ENCODE peak calls at places on chromosomes 16 and 17, in six cellular contexts. One of them, this sample, is unnamed.

GRCh38 chr16:23155445-23156049 is 6.3 kb upstream of the USP31 start:
- DNase-seq in HCT116: peak; percentile 21
- DNase-seq in foreskin keratinocyte: no peak
- DNase-seq in A549: peak; percentile 41
- DNase-seq in SJSA1: no peak
- DNase-seq in stomach: peak; percentile 44
- DNase-seq in this sample: no peak

GRCh38 chr16:68719993-68720489 is 17.1 kb upstream of the CDH1 start:
- DNase-seq in HCT116: no peak
- DNase-seq in foreskin keratinocyte: no peak
- DNase-seq in A549: no peak
- DNase-seq in SJSA1: no peak
- DNase-seq in stomach: no peak
- DNase-seq in this sample: no peak

GRCh38 chr16:66682271-66682670 is 14.3 kb downstream of the CMTM4 start:
- DNase-seq in HCT116: no peak
- DNase-seq in foreskin keratinocyte: no peak
- DNase-seq in A549: no peak
- DNase-seq in SJSA1: no peak
- DNase-seq in stomach: no peak
- DNase-seq in this sample: no peak

GRCh38 chr17:74998783-74999182 is 11.4 kb downstream of the CDR2L start:
- DNase-seq in HCT116: no peak
- DNase-seq in foreskin keratinocyte: no peak
- DNase-seq in A549: no peak
- DNase-seq in SJSA1: no peak
- DNase-seq in stomach: no peak
- DNase-seq in this sample: no peak

GRCh38 chr16:84524346-84524920 is 20.0 kb upstream of the MEAK7 start:
- DNase-seq in HCT116: no peak
- DNase-seq in foreskin keratinocyte: no peak
- DNase-seq in A549: no peak
- DNase-seq in SJSA1: no peak
- DNase-seq in stomach: no peak
- DNase-seq in this sample: no peak

GRCh38 chr17:45302649-45303173 is 14.1 kb downstream of the MAP3K14 start:
- DNase-seq in HCT116: no peak
- DNase-seq in foreskin keratinocyte: peak; percentile 35
- DNase-seq in A549: no peak
- DNase-seq in SJSA1: no peak
- DNase-seq in stomach: no peak
- DNase-seq in this sample: no peak

GRCh38 chr16:87086156-87086555 is 231.0 kb downstream of the C16orf95 start:
- DNase-seq in HCT116: no peak
- DNase-seq in foreskin keratinocyte: no peak
- DNase-seq in A549: no peak
- DNase-seq in SJSA1: peak; percentile 93
- DNase-seq in stomach: no peak
- DNase-seq in this sample: no peak

GRCh38 chr17:17959520-17960361 is 12.5 kb downstream of the TOM1L2 start:
- DNase-seq in HCT116: no peak
- DNase-seq in foreskin keratinocyte: no peak
- DNase-seq in A549: peak; percentile 56
- DNase-seq in SJSA1: no peak
- DNase-seq in stomach: no peak
- DNase-seq in this sample: no peak

GRCh38 chr16:53904533-53904932 is 200.6 kb downstream of the FTO start:
- DNase-seq in HCT116: no peak
- DNase-seq in foreskin keratinocyte: peak; percentile 36
- DNase-seq in A549: no peak
- DNase-seq in SJSA1: no peak
- DNase-seq in stomach: no peak
- DNase-seq in this sample: no peak

GRCh38 chr17:11264183-11264871 is 23.3 kb downstream of the SHISA6 start:
- DNase-seq in HCT116: peak; percentile 0
- DNase-seq in foreskin keratinocyte: no peak
- DNase-seq in A549: peak; percentile 49
- DNase-seq in SJSA1: no peak
- DNase-seq in stomach: no peak
- DNase-seq in this sample: no peak

GRCh38 chr17:76426853-76427252 is 26.1 kb downstream of the UBE2O start:
- DNase-seq in HCT116: no peak
- DNase-seq in foreskin keratinocyte: no peak
- DNase-seq in A549: no peak
- DNase-seq in SJSA1: no peak
- DNase-seq in stomach: no peak
- DNase-seq in this sample: no peak

GRCh38 chr17:62626719-62627218 is 701 bp upstream of the MRC2 start:
- DNase-seq in HCT116: no peak
- DNase-seq in foreskin keratinocyte: no peak
- DNase-seq in A549: peak; percentile 81
- DNase-seq in SJSA1: peak; percentile 69
- DNase-seq in stomach: no peak
- DNase-seq in this sample: peak; percentile 84

GRCh38 chr16:53506254-53506653 is 3.2 kb upstream of the AKTIP start:
- DNase-seq in HCT116: no peak
- DNase-seq in foreskin keratinocyte: no peak
- DNase-seq in A549: no peak
- DNase-seq in SJSA1: no peak
- DNase-seq in stomach: no peak
- DNase-seq in this sample: no peak

GRCh38 chr16:30867747-30868146 is 26.1 kb downstream of the BCL7C start:
- DNase-seq in HCT116: no peak
- DNase-seq in foreskin keratinocyte: no peak
- DNase-seq in A549: peak; percentile 42
- DNase-seq in SJSA1: no peak
- DNase-seq in stomach: no peak
- DNase-seq in this sample: no peak

GRCh38 chr16:70594569-70594968 is 51.8 kb upstream of the IL34 start:
- DNase-seq in HCT116: no peak
- DNase-seq in foreskin keratinocyte: no peak
- DNase-seq in A549: no peak
- DNase-seq in SJSA1: no peak
- DNase-seq in stomach: peak; percentile 35
- DNase-seq in this sample: no peak

GRCh38 chr16:22318690-22319358 is 21.6 kb downstream of the POLR3E start:
- DNase-seq in HCT116: no peak
- DNase-seq in foreskin keratinocyte: peak; percentile 17
- DNase-seq in A549: peak; percentile 55
- DNase-seq in SJSA1: no peak
- DNase-seq in stomach: peak; percentile 43
- DNase-seq in this sample: no peak

GRCh38 chr17:17837380-17837821 is 615 bp upstream of the SREBF1 start:
- DNase-seq in HCT116: peak; percentile 69
- DNase-seq in foreskin keratinocyte: peak; percentile 60
- DNase-seq in A549: peak; percentile 93
- DNase-seq in SJSA1: no peak
- DNase-seq in stomach: no peak
- DNase-seq in this sample: no peak

GRCh38 chr17:57852955-57853328 is 3.1 kb upstream of the MRPS23 start:
- DNase-seq in HCT116: no peak
- DNase-seq in foreskin keratinocyte: no peak
- DNase-seq in A549: no peak
- DNase-seq in SJSA1: no peak
- DNase-seq in stomach: no peak
- DNase-seq in this sample: no peak

GRCh38 chr16:50351952-50352351 is 16.8 kb downstream of the BRD7 start:
- DNase-seq in HCT116: no peak
- DNase-seq in foreskin keratinocyte: no peak
- DNase-seq in A549: no peak
- DNase-seq in SJSA1: no peak
- DNase-seq in stomach: no peak
- DNase-seq in this sample: no peak
- H3K4me1 ChIP-seq in HCT116: no peaks in the 10 kb centered on the region
- H3K4me1 ChIP-seq in foreskin keratinocyte: no peaks in the 10 kb centered on the region
- H3K4me1 ChIP-seq in A549: no peaks in the 10 kb centered on the region
- H3K4me1 ChIP-seq in SJSA1: peaks cover 21% of the 10 kb centered on the region
- H3K4me1 ChIP-seq in stomach: peaks cover 9% of the 10 kb centered on the region
- H3K4me1 ChIP-seq in this sample: peaks cover 12% of the 10 kb centered on the region

GRCh38 chr17:7014995-7015586 is 2.7 kb downstream of the RNASEK start:
- DNase-seq in HCT116: no peak
- DNase-seq in foreskin keratinocyte: peak; percentile 54
- DNase-seq in A549: no peak
- DNase-seq in SJSA1: peak; percentile 70
- DNase-seq in stomach: no peak
- DNase-seq in this sample: peak; percentile 72

GRCh38 chr17:7011942-7012254 is 526 bp upstream of the RNASEK start:
- DNase-seq in HCT116: no peak
- DNase-seq in foreskin keratinocyte: no peak
- DNase-seq in A549: no peak
- DNase-seq in SJSA1: no peak
- DNase-seq in stomach: no peak
- DNase-seq in this sample: no peak

GRCh38 chr17:7015587-7016020 is 3.2 kb downstream of the RNASEK start:
- DNase-seq in HCT116: no peak
- DNase-seq in foreskin keratinocyte: no peak
- DNase-seq in A549: no peak
- DNase-seq in SJSA1: no peak
- DNase-seq in stomach: no peak
- DNase-seq in this sample: no peak

GRCh38 chr17:7016406-7016805 is 4.0 kb downstream of the RNASEK start:
- DNase-seq in HCT116: no peak
- DNase-seq in foreskin keratinocyte: no peak
- DNase-seq in A549: no peak
- DNase-seq in SJSA1: no peak
- DNase-seq in stomach: no peak
- DNase-seq in this sample: no peak

DNA sequence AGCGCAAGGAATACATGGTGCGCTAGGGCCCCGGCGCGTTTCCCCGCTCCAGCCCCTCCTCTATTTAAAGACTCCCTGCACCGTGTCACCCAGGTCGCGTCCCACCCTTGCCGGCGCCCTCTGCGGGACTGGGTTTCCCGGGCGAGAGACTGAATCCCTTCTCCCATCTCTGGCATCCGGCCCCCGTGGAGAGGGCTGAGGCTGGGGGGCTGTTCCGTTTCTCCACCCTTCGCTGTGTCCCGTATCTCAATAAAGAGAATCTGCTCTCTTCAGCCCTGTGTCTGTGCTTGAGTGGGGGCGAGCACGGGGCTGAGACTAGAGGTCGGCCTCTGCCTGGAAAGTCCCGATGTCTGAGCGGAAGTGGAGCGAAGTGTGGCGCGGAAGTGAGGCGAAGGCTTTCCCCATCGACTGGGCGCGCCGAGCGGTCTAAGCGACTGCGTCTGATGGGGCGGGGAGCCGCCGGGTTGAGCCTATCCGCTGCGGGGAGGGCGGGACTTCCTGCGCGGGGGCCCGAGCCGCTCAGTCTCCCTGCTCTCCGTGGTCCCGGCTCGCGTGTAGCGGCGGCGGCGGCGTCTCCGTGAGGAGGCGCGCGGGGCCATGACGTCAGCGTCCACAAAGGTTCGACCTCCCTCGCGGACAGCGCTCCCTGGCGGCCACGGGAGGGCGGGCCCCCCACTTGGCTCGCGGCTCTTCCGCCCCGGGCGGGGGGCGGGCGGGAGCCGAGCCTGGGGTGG is 2.0 kb downstream of the RNASEK start:
- DNase-seq in HCT116: peak; percentile 85
- DNase-seq in foreskin keratinocyte: peak; percentile 92
- DNase-seq in A549: peak; percentile 98
- DNase-seq in SJSA1: peak; percentile 98
- DNase-seq in stomach: peak; percentile 99
- DNase-seq in this sample: peak; percentile 94
- H3K4me1 ChIP-seq in HCT116: peaks cover 27% of the 10 kb centered on the region
- H3K4me1 ChIP-seq in foreskin keratinocyte: no peaks in the 10 kb centered on the region
- H3K4me1 ChIP-seq in A549: peaks cover 25% of the 10 kb centered on the region
- H3K4me1 ChIP-seq in SJSA1: peaks cover 31% of the 10 kb centered on the region
- H3K4me1 ChIP-seq in stomach: peaks cover 84% of the 10 kb centered on the region
- H3K4me1 ChIP-seq in this sample: peaks cover 41% of the 10 kb centered on the region

GRCh38 chr16:9360075-9360474 is 268.6 kb downstream of the HAPSTR1 start:
- DNase-seq in HCT116: no peak
- DNase-seq in foreskin keratinocyte: no peak
- DNase-seq in A549: no peak
- DNase-seq in SJSA1: no peak
- DNase-seq in stomach: no peak
- DNase-seq in this sample: no peak

GRCh38 chr16:9363520-9363919 is 272.1 kb downstream of the HAPSTR1 start:
- DNase-seq in HCT116: no peak
- DNase-seq in foreskin keratinocyte: no peak
- DNase-seq in A549: no peak
- DNase-seq in SJSA1: no peak
- DNase-seq in stomach: no peak
- DNase-seq in this sample: no peak

GRCh38 chr16:9362050-9362449 is 270.6 kb downstream of the HAPSTR1 start:
- DNase-seq in HCT116: no peak
- DNase-seq in foreskin keratinocyte: no peak
- DNase-seq in A549: no peak
- DNase-seq in SJSA1: no peak
- DNase-seq in stomach: no peak
- DNase-seq in this sample: no peak

GRCh38 chr16:9366048-9366969 is 274.9 kb downstream of the HAPSTR1 start:
- DNase-seq in HCT116: no peak
- DNase-seq in foreskin keratinocyte: no peak
- DNase-seq in A549: no peak
- DNase-seq in SJSA1: no peak
- DNase-seq in stomach: no peak
- DNase-seq in this sample: no peak

DNA sequence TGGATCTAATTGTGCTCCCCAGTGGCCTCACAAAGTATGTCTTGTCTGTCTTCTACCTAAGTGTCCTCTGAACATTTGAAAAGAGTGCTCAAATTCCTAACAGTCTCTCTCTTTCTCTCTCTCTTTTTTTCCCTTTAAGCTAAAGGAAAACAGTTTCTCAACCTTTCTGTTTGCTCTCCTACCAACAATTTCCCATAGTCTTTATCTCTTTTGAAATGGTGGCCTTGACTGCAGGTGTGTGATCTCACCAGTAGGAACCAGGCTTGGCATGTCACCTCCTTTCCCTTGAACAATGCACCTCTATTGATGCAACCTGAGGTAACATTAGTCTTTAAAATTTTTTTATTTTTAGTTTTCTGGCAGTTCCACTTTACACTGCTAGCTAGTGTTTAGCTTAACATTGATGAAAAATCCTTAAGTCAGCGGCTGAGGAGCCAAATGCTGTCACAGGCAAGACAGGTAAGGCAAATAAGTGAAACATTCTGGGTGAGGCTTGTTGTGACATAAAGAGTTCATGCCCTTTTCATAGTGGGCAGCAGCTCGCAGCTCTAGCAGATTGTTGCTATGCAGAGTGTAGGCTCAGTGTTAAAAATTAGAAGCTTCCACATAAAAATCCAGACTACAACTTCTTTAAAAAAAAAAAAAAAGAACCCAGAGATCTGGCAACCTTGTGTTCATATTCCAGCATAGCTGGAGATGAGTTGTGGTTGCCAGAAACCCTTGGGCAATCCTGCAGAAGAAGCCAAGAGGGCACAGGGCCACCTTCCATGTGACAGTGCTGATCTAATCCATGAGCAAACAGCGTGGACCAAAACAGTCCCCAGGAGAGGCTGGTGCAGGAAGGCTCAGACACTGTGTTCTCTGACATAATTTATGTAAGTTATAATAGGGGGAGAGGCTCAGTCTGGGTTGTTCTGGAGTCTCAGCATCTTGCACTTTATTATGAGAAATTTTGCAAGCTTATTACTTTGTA is 273.6 kb downstream of the HAPSTR1 start:
- DNase-seq in HCT116: no peak
- DNase-seq in foreskin keratinocyte: no peak
- DNase-seq in A549: no peak
- DNase-seq in SJSA1: no peak
- DNase-seq in stomach: no peak
- DNase-seq in this sample: peak; percentile 93
- H3K4me1 ChIP-seq in HCT116: no peaks in the 10 kb centered on the region
- H3K4me1 ChIP-seq in foreskin keratinocyte: no peaks in the 10 kb centered on the region
- H3K4me1 ChIP-seq in A549: no peaks in the 10 kb centered on the region
- H3K4me1 ChIP-seq in SJSA1: no peaks in the 10 kb centered on the region
- H3K4me1 ChIP-seq in stomach: no peaks in the 10 kb centered on the region
- H3K4me1 ChIP-seq in this sample: peaks cover 16% of the 10 kb centered on the region

GRCh38 chr16:81612351-81613170 is 166.5 kb upstream of the PLCG2 start:
- DNase-seq in HCT116: no peak
- DNase-seq in foreskin keratinocyte: no peak
- DNase-seq in A549: no peak
- DNase-seq in SJSA1: no peak
- DNase-seq in stomach: no peak
- DNase-seq in this sample: no peak
- H3K4me1 ChIP-seq in HCT116: peaks cover 38% of the 10 kb centered on the region
- H3K4me1 ChIP-seq in foreskin keratinocyte: no peaks in the 10 kb centered on the region
- H3K4me1 ChIP-seq in A549: peaks cover 30% of the 10 kb centered on the region
- H3K4me1 ChIP-seq in SJSA1: peaks cover 9% of the 10 kb centered on the region
- H3K4me1 ChIP-seq in stomach: peaks cover 82% of the 10 kb centered on the region
- H3K4me1 ChIP-seq in this sample: peaks cover 5% of the 10 kb centered on the region

This sample was measured in ascending aorta.